ENCODE peak calls at places on chromosomes 6 and 20, in four cellular contexts. R is HEK293T, O is body of pancreas, Y is AG09319. K is an unnamed sample.

GRCh38 chr20:50092436-50092835 is 20.5 kb downstream of the UBE2V1 start:
- DNase-seq in R (no peak), O (no peak), Y (no peak), K (no peak)

GRCh38 chr20:48877299-48877698 is 44.2 kb upstream of the ARFGEF2 start:
- DNase-seq in R (no peak), O (no peak), Y (no peak), K (peak)

GRCh38 chr20:63973160-63973479 is 3.4 kb upstream of the ZNF512B start:
- DNase-seq in R (no peak), O (no peak), Y (no peak), K (no peak)

GRCh38 chr20:38919683-38920082 is 6.5 kb upstream of the FAM83D start:
- DNase-seq in R (no peak), O (no peak), Y (no peak), K (no peak)

GRCh38 chr20:57400262-57400701 is 9.1 kb downstream of the RBM38 start:
- DNase-seq in R (no peak), O (no peak), Y (no peak), K (peak)

GRCh38 chr6:166078294-166078693 is 89.4 kb downstream of the TBXT start:
- DNase-seq in R (no peak), O (no peak), Y (no peak), K (no peak)

GRCh38 chr6:104795363-104795762 is 64.4 kb downstream of the HACE1 start:
- DNase-seq in R (no peak), O (no peak), Y (no peak), K (no peak)

GRCh38 chr6:27786048-27786447 is 126.1 kb downstream of the OR2B2 start:
- DNase-seq in R (no peak), O (no peak), Y (no peak), K (no peak)

GRCh38 chr20:63351811-63352591 is 9.1 kb downstream of the CHRNA4 start:
- DNase-seq in R (no peak), O (no peak), Y (no peak), K (no peak)

GRCh38 chr20:37521091-37521771 is at the start of gene NNAT:
- DNase-seq in R (no peak), O (no peak), Y (no peak), K (no peak)

GRCh38 chr6:32107447-32107846 is 1.7 kb downstream of the TNXB start:
- DNase-seq in R (no peak), O (no peak), Y (no peak), K (no peak)

GRCh38 chr6:15331143-15331542 is 85.3 kb downstream of the JARID2 start:
- DNase-seq in R (no peak), O (no peak), Y (no peak), K (no peak)

GRCh38 chr6:144500886-144501285 is 215.8 kb downstream of the UTRN start:
- DNase-seq in R (no peak), O (no peak), Y (no peak), K (no peak)

GRCh38 chr20:47334022-47334551 is 22.4 kb downstream of the ZMYND8 start:
- DNase-seq in R (no peak), O (no peak), Y (no peak), K (no peak)

GRCh38 chr6:37021356-37022129 is 16.1 kb downstream of the FGD2 start:
- DNase-seq in R (no peak), O (no peak), Y (no peak), K (peak)

GRCh38 chr6:131023834-131024504 is 39.1 kb downstream of the EPB41L2 start:
- DNase-seq in R (no peak), O (no peak), Y (no peak), K (no peak)

GRCh38 chr20:47205577-47206123 is 150.8 kb downstream of the ZMYND8 start:
- DNase-seq in R (peak), O (peak), Y (peak), K (peak)

GRCh38 chr6:163860194-163861081 is 445.9 kb downstream of the QKI start:
- DNase-seq in R (no peak), O (no peak), Y (peak), K (no peak)

GRCh38 chr6:151400473-151400872 is 9.1 kb upstream of the ZBTB2 start:
- DNase-seq in R (no peak), O (no peak), Y (no peak), K (no peak)

GRCh38 chr6:50030777-50031562 is 9.2 kb upstream of the DEFB110 start:
- DNase-seq in R (peak), O (no peak), Y (no peak), K (peak)

GRCh38 chr6:152107973-152108372 is 300.5 kb downstream of the ESR1 start:
- DNase-seq in R (no peak), O (no peak), Y (no peak), K (no peak)